ENCODE peak calls at places on chromosomes 2 and 18, in seven cellular contexts. M, Y, O, H, A, C and T are unnamed samples.

GRCh38 chr2:215060851-215061541 is 77.4 kb downstream of the ABCA12 start:
- DNase-seq in H (no peak), Y (no peak), M (no peak), C (no peak), O (peak; percentile 5), A (peak; percentile 3), T (no peak)

GRCh38 chr2:234147335-234147861 is 96.9 kb downstream of the SPP2 start:
- DNase-seq in Y (no peak), M (no peak), O (no peak), H (no peak), C (no peak), A (no peak), T (no peak)

GRCh38 chr18:50096766-50097435 is 98.0 kb downstream of the MYO5B start:
- DNase-seq in M (no peak), A (no peak), O (no peak), H (no peak), Y (no peak), C (no peak), T (no peak)

GRCh38 chr2:196233808-196234501 is 62.6 kb upstream of the STK17B start:
- DNase-seq in A (no peak), H (no peak), M (peak; percentile 12), O (peak; percentile 40), Y (no peak), C (no peak), T (peak; percentile 23)

GRCh38 chr18:3425450-3425849 is 24.5 kb upstream of the TGIF1 start:
- DNase-seq in A (no peak), H (no peak), O (peak; percentile 4), C (no peak), Y (no peak), M (no peak), T (no peak)

GRCh38 chr2:11560806-11561205 is 27.0 kb downstream of the GREB1 start:
- DNase-seq in M (no peak), O (no peak), C (no peak), Y (no peak), A (no peak), H (no peak), T (no peak)

GRCh38 chr2:20223345-20224190 is 1.4 kb downstream of the SDC1 start:
- DNase-seq in M (peak; percentile 19), C (peak; percentile 36), Y (no peak), H (no peak), O (peak; percentile 79), A (peak; percentile 70), T (no peak)

GRCh38 chr18:2706903-2707302 is 51.4 kb downstream of the SMCHD1 start:
- DNase-seq in M (no peak), O (no peak), C (no peak), H (no peak), Y (no peak), A (no peak), T (peak; percentile 56)

GRCh38 chr18:26574958-26575864 is 26.9 kb upstream of the KCTD1 start:
- DNase-seq in H (no peak), Y (no peak), O (peak; percentile 79), C (peak; percentile 21), A (peak; percentile 30), M (peak; percentile 23), T (peak; percentile 26)